ENCODE peak calls at places on chromosomes 3 and 15, in four cellular contexts. One of them, this sample, is unnamed.

GRCh38 chr3:1007890-1008289 is 84.9 kb upstream of the CNTN6 start:
- DNase-seq in K562: no peak
- DNase-seq in A549: no peak
- DNase-seq in HepG2: no peak
- DNase-seq in this sample: no peak

GRCh38 chr3:159200176-159200575 is 398.3 kb downstream of the MFSD1 start:
- DNase-seq in HepG2: no peak
- DNase-seq in K562: no peak
- DNase-seq in A549: no peak
- DNase-seq in this sample: peak; percentile 7

GRCh38 chr15:32636908-32637567 is 4.5 kb upstream of the SCG5 start:
- DNase-seq in K562: no peak
- DNase-seq in A549: no peak
- DNase-seq in HepG2: no peak
- DNase-seq in this sample: no peak

GRCh38 chr3:125602752-125603649 is 7.7 kb upstream of the OSBPL11 start:
- DNase-seq in K562: no peak
- DNase-seq in HepG2: no peak
- DNase-seq in A549: peak; percentile 19
- DNase-seq in this sample: no peak

GRCh38 chr15:83955806-83956265 is 279.7 kb upstream of the GOLGA6L4 start:
- DNase-seq in K562: no peak
- DNase-seq in A549: no peak
- DNase-seq in HepG2: no peak
- DNase-seq in this sample: peak; percentile 5

GRCh38 chr3:54841461-54841860 is 86.4 kb downstream of the LRTM1 start:
- DNase-seq in HepG2: no peak
- DNase-seq in A549: no peak
- DNase-seq in K562: no peak
- DNase-seq in this sample: no peak

GRCh38 chr15:87033056-87033455 is 953.4 kb downstream of the AGBL1 start:
- DNase-seq in A549: peak; percentile 13
- DNase-seq in HepG2: no peak
- DNase-seq in K562: no peak
- DNase-seq in this sample: peak; percentile 2

GRCh38 chr3:194886836-194887235 is 201.2 kb downstream of the FAM43A start:
- DNase-seq in A549: no peak
- DNase-seq in K562: no peak
- DNase-seq in HepG2: no peak
- DNase-seq in this sample: no peak

GRCh38 chr3:73759290-73759689 is 134.5 kb upstream of the PDZRN3 start:
- DNase-seq in HepG2: no peak
- DNase-seq in A549: no peak
- DNase-seq in K562: no peak
- DNase-seq in this sample: no peak

GRCh38 chr3:13076255-13076654 is 3.0 kb upstream of the IQSEC1 start:
- DNase-seq in A549: no peak
- DNase-seq in HepG2: no peak
- DNase-seq in K562: no peak
- DNase-seq in this sample: no peak

GRCh38 chr15:58448331-58448730 is 16.5 kb downstream of the LIPC start:
- DNase-seq in K562: no peak
- DNase-seq in A549: no peak
- DNase-seq in HepG2: no peak
- DNase-seq in this sample: no peak

GRCh38 chr15:42010434-42010833 is 10.4 kb downstream of the PLA2G4E start:
- DNase-seq in HepG2: no peak
- DNase-seq in K562: no peak
- DNase-seq in A549: no peak
- DNase-seq in this sample: no peak

GRCh38 chr3:69051796-69052566 is at the start of gene TMF1:
- DNase-seq in K562: peak; percentile 91
- DNase-seq in HepG2: peak; percentile 98
- DNase-seq in A549: peak; percentile 98
- DNase-seq in this sample: peak; percentile 98

GRCh38 chr3:50138266-50139230 is 16.6 kb upstream of the SEMA3F start:
- DNase-seq in HepG2: no peak
- DNase-seq in A549: no peak
- DNase-seq in K562: no peak
- DNase-seq in this sample: peak; percentile 31

GRCh38 chr15:91126080-91126479 is 26.0 kb downstream of the SV2B start:
- DNase-seq in K562: no peak
- DNase-seq in A549: no peak
- DNase-seq in HepG2: no peak
- DNase-seq in this sample: no peak

GRCh38 chr3:69058180-69058946 is 6.2 kb upstream of the TMF1 start:
- DNase-seq in K562: no peak
- DNase-seq in HepG2: no peak
- DNase-seq in A549: no peak
- DNase-seq in this sample: peak; percentile 50

GRCh38 chr3:47781326-47781684 is 388 bp downstream of the SMARCC1 start:
- DNase-seq in K562: peak; percentile 87
- DNase-seq in HepG2: no peak
- DNase-seq in A549: peak; percentile 31
- DNase-seq in this sample: peak; percentile 63

GRCh38 chr15:29139072-29139471 is 130.6 kb downstream of the NSMCE3 start:
- DNase-seq in A549: no peak
- DNase-seq in HepG2: no peak
- DNase-seq in K562: no peak
- DNase-seq in this sample: no peak

GRCh38 chr3:53633197-53633787 is 138.9 kb downstream of the CACNA1D start:
- DNase-seq in HepG2: no peak
- DNase-seq in A549: no peak
- DNase-seq in K562: no peak
- DNase-seq in this sample: no peak

GRCh38 chr3:1190576-1190975 is 97.8 kb downstream of the CNTN6 start:
- DNase-seq in A549: no peak
- DNase-seq in K562: no peak
- DNase-seq in HepG2: no peak
- DNase-seq in this sample: no peak

GRCh38 chr15:68499620-68500312 is 67.8 kb upstream of the ITGA11 start:
- DNase-seq in HepG2: no peak
- DNase-seq in K562: no peak
- DNase-seq in A549: peak; percentile 34
- DNase-seq in this sample: no peak

GRCh38 chr3:15539066-15539465 is 17.6 kb upstream of the COLQ start:
- DNase-seq in K562: no peak
- DNase-seq in HepG2: no peak
- DNase-seq in A549: no peak
- DNase-seq in this sample: no peak

GRCh38 chr3:150132101-150132749 is 161.5 kb upstream of the PFN2 start:
- DNase-seq in K562: no peak
- DNase-seq in HepG2: no peak
- DNase-seq in A549: no peak
- DNase-seq in this sample: peak; percentile 46

GRCh38 chr3:158106773-158107461 is 697 bp upstream of the SHOX2 start:
- DNase-seq in A549: peak; percentile 44
- DNase-seq in HepG2: no peak
- DNase-seq in K562: no peak
- DNase-seq in this sample: no peak

GRCh38 chr15:65303687-65304392 is 637 bp upstream of the RNU5B-1 start:
- DNase-seq in HepG2: peak; percentile 50
- DNase-seq in K562: no peak
- DNase-seq in A549: peak; percentile 80
- DNase-seq in this sample: peak; percentile 51

GRCh38 chr3:193960485-193961172 is 175.3 kb upstream of the HES1 start:
- DNase-seq in K562: no peak
- DNase-seq in A549: no peak
- DNase-seq in HepG2: no peak
- DNase-seq in this sample: no peak

GRCh38 chr15:50109086-50109987 is 9.7 kb downstream of the ATP8B4 start:
- DNase-seq in HepG2: no peak
- DNase-seq in K562: no peak
- DNase-seq in A549: peak; percentile 20
- DNase-seq in this sample: peak; percentile 74

GRCh38 chr3:31210068-31210650 is 315.7 kb upstream of the GADL1 start:
- DNase-seq in A549: no peak
- DNase-seq in K562: no peak
- DNase-seq in HepG2: no peak
- DNase-seq in this sample: peak; percentile 66

GRCh38 chr3:16402451-16402850 is 111.0 kb downstream of the RFTN1 start:
- DNase-seq in HepG2: no peak
- DNase-seq in A549: no peak
- DNase-seq in K562: no peak
- DNase-seq in this sample: no peak

GRCh38 chr15:59437777-59438574 is at the start of gene FAM81A:
- DNase-seq in A549: peak; percentile 73
- DNase-seq in HepG2: no peak
- DNase-seq in K562: peak; percentile 17
- DNase-seq in this sample: peak; percentile 60

GRCh38 chr3:73536336-73536895 is 88.3 kb downstream of the PDZRN3 start:
- DNase-seq in A549: no peak
- DNase-seq in HepG2: no peak
- DNase-seq in K562: no peak
- DNase-seq in this sample: no peak

GRCh38 chr3:112561085-112561692 is 573 bp downstream of the ATG3 start:
- DNase-seq in A549: peak; percentile 84
- DNase-seq in HepG2: peak; percentile 66
- DNase-seq in K562: peak; percentile 59
- DNase-seq in this sample: peak; percentile 86

GRCh38 chr3:32569540-32570425 is 875 bp downstream of the DYNC1LI1 start:
- DNase-seq in K562: peak; percentile 74
- DNase-seq in HepG2: peak; percentile 57
- DNase-seq in A549: peak; percentile 62
- DNase-seq in this sample: peak; percentile 79
- TF ChIP-seq POLR2A in K562: no peak
- TF ChIP-seq POLR2A in HepG2: peak; percentile 13
- TF ChIP-seq POLR2A in A549: no peak
- TF ChIP-seq POLR2A in this sample: no peak

DNA sequence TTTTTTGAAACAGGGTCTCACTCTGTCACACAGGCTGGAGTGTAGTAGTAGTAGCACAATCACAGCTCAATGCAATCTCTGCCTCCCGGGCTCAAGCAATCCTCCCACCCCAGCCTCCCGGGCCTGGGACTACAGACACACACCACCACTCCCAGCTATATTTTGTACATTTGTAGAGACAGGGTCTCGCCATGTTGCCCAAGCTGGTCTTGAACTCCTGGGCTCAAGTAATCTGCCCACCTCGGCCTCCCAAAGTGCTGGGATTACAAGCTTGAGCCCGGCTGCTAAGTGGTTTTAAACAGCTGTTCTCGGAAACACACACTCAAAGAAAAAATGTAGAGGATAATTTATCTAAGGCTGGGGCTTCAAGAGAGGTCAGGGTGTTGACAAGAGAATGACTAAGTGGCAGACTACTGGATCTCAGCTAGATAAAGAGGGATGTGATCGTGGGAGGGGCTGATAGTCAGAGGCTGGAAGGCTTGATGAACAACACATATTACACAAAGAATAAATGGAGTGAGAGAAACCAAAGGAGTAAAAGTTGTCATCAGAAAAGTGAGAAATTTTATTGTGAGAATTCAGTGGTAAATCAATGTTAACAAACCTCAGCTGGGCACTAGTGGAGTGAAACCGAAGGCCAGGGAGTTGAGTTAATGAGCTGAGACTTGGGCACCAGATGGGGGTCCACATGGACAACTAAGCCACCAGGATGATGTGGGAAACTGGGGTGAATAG is 6.7 kb downstream of the CCR5AS start:
- DNase-seq in HepG2: no peak
- DNase-seq in K562: peak; percentile 89
- DNase-seq in A549: no peak
- DNase-seq in this sample: no peak
- TF ChIP-seq MYC in HepG2: no peak
- TF ChIP-seq MYC in K562: peak; percentile 45
- TF ChIP-seq MYC in A549: no peak
- TF ChIP-seq MYC in this sample: no peak

DNA sequence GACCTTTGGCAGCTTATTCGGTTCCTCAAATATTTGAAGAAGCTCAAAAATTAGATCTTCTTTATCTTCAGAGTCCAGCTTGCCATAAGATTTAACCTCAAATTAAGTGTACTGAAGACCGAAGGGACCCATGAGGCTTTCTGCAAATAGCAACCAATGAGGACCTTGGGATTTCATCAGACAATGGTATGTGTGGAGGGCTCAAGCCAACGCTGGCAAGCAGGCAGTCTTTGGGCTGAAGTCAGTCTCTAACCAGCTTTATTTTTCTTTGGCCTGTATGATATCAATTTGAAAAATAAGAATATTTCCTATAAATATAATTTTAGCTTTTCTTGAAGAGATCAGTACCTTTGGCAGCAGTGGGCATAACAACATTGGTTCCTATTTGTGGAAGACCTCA is 692.7 kb downstream of the MCTP2 start:
- DNase-seq in K562: no peak
- DNase-seq in HepG2: no peak
- DNase-seq in A549: no peak
- DNase-seq in this sample: no peak
- TF ChIP-seq MAX in K562: no peak
- TF ChIP-seq MAX in HepG2: no peak
- TF ChIP-seq MAX in A549: no peak
- TF ChIP-seq MAX in this sample: no peak

DNA sequence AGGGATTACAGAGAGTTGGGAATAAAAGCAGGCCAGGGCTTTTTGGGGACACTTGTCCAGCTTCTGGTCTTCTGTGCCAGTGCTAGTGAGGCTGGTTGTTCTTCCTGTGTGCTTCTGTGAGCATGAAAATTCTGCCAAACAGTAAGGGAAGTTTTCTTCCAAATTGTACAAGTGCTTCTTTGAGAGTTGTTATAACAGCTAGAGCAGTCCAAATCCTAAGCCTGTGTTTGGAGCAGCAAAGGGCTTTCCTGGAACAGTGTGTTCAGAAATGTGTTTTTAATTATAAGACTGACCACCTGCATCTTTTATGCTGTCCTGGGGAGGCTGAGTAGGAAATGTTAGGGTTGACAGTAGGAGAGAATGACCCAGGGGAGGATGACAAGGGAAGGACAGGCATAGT is 223.0 kb upstream of the P2RY1 start:
- DNase-seq in A549: no peak
- DNase-seq in HepG2: no peak
- DNase-seq in K562: no peak
- DNase-seq in this sample: no peak
- TF ChIP-seq POLR2A in A549: no peak
- TF ChIP-seq POLR2A in HepG2: no peak
- TF ChIP-seq POLR2A in K562: no peak
- TF ChIP-seq POLR2A in this sample: no peak

GRCh38 chr15:77759896-77760592 is 127.3 kb upstream of the LINGO1 start:
- DNase-seq in A549: no peak
- DNase-seq in K562: no peak
- DNase-seq in HepG2: no peak
- DNase-seq in this sample: no peak
- TF ChIP-seq MYC in A549: no peak
- TF ChIP-seq MYC in K562: no peak
- TF ChIP-seq MYC in HepG2: no peak
- TF ChIP-seq MYC in this sample: no peak

GRCh38 chr15:52370010-52370409 is 74.4 kb upstream of the MYO5C start:
- DNase-seq in HepG2: no peak
- DNase-seq in K562: no peak
- DNase-seq in A549: no peak
- DNase-seq in this sample: no peak
- TF ChIP-seq MAX in HepG2: no peak
- TF ChIP-seq MAX in K562: no peak
- TF ChIP-seq MAX in A549: no peak
- TF ChIP-seq MAX in this sample: no peak